ENCODE peak calls at places on chromosome 13, in ten cellular contexts. V is CD8-positive, alpha-beta T cell; Z is uterus; M is sigmoid colon; S is fibroblast of lung; L is left ventricle myocardium inferior; R is tibial nerve; P is CD4-positive, alpha-beta memory T cell; C is neural progenitor cell; H is GM06990. T is an unnamed sample.

GRCh38 chr13:33235564-33235963 is 50.0 kb downstream of the STARD13 start:
- DNase-seq in V (no peak), Z (no peak), M (no peak), S (peak; percentile 38), L (no peak), R (no peak), P (no peak), C (no peak), H (no peak), T (no peak)

GRCh38 chr13:98664924-98665637 is 87.4 kb downstream of the SLC15A1 start:
- DNase-seq in V (no peak), Z (no peak), M (no peak), S (peak; percentile 59), L (no peak), R (no peak), P (no peak), C (no peak), H (no peak), T (no peak)

GRCh38 chr13:94860981-94861407 is 148.6 kb upstream of the SOX21 start:
- DNase-seq in V (no peak), Z (no peak), M (no peak), S (peak; percentile 34), L (no peak), R (peak; percentile 22), P (peak; percentile 7), C (no peak), H (no peak), T (no peak)

GRCh38 chr13:49806126-49806536 is 13.6 kb upstream of the KPNA3 start:
- DNase-seq in V (no peak), Z (no peak), M (no peak), S (no peak), L (no peak), R (no peak), P (no peak), C (no peak), H (no peak), T (no peak)

GRCh38 chr13:45325806-45326205 is 15.2 kb downstream of the TPT1 start:
- DNase-seq in V (no peak), Z (peak; percentile 28), M (no peak), S (peak; percentile 91), L (peak; percentile 65), R (peak; percentile 31), P (no peak), C (no peak), H (no peak), T (peak; percentile 75)

GRCh38 chr13:31424130-31424729 is 224.5 kb downstream of the B3GLCT start:
- DNase-seq in V (peak; percentile 7), Z (peak; percentile 77), M (peak; percentile 84), S (peak; percentile 66), L (peak; percentile 69), R (peak; percentile 75), P (peak; percentile 32), C (peak; percentile 85), H (peak; percentile 22), T (peak; percentile 34)

GRCh38 chr13:98423417-98423816 is 153.5 kb downstream of the STK24 start:
- DNase-seq in V (no peak), Z (no peak), M (no peak), S (no peak), L (no peak), R (no peak), P (no peak), C (no peak), H (no peak), T (no peak)

GRCh38 chr13:94248454-94249233 is 230.8 kb downstream of the DCT start:
- DNase-seq in V (no peak), Z (no peak), M (no peak), S (peak; percentile 50), L (no peak), R (no peak), P (no peak), C (no peak), H (no peak), T (no peak)

GRCh38 chr13:77061362-77061761 is 34.4 kb upstream of the FBXL3 start:
- DNase-seq in V (no peak), Z (no peak), M (no peak), S (no peak), L (no peak), R (no peak), P (no peak), C (no peak), H (no peak), T (no peak)

GRCh38 chr13:77067519-77067918 is 40.6 kb upstream of the FBXL3 start:
- DNase-seq in V (no peak), Z (no peak), M (no peak), S (no peak), L (no peak), R (no peak), P (no peak), C (no peak), H (no peak), T (no peak)

GRCh38 chr13:77062097-77062496 is 35.1 kb upstream of the FBXL3 start:
- DNase-seq in V (no peak), Z (no peak), M (no peak), S (no peak), L (no peak), R (no peak), P (no peak), C (no peak), H (no peak), T (no peak)

DNA sequence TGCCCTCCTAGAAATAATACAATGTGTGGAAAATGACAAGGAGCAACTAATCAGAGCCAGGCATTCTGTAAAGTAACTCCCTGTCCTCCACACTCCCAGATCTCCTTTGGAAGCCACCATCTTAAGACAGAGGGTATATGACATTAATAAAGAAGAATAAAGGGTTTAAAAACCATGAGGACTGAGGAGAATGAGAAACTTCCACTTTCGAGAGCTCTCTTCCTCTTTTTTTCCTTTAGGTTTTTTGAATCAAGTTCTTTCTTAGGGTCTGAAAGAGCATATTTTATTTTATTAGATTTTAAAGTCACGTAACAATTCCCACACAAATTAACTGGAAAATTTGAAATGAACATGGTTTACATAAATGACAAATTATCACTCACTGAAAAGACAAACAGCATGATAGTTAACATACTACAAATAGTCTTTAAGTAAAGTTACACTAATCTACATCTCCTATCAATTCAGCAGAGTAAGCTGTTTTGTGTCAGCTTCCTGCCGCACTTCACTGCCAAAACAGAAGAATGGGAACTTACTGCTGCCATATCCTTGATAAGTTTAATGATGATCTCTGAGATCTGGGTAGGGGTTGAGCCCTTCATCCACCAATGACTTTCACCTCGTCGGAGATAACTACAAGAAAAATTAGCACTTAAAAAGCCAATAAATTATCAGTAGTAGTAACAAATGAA is 38.6 kb upstream of the FBXL3 start:
- DNase-seq in V (no peak), Z (no peak), M (no peak), S (no peak), L (no peak), R (no peak), P (no peak), C (no peak), H (no peak), T (no peak)
- H3K36me3 ChIP-seq in V (peaks cover 62% of the 10 kb centered on the region), Z (no peaks in the 10 kb centered on the region), M (peaks cover 9% of the 10 kb centered on the region), S (peaks cover 5% of the 10 kb centered on the region), L (peaks cover 95% of the 10 kb centered on the region), R (peaks cover 3% of the 10 kb centered on the region), P (peaks cover 68% of the 10 kb centered on the region), C (peaks cover 6% of the 10 kb centered on the region), H (peaks cover 7% of the 10 kb centered on the region), T (peaks cover 2% of the 10 kb centered on the region)

GRCh38 chr13:57635541-57635940 is 4.0 kb downstream of the PCDH17 start:
- DNase-seq in V (no peak), Z (no peak), M (no peak), S (peak; percentile 14), L (no peak), R (no peak), P (no peak), C (no peak), H (no peak), T (no peak)

GRCh38 chr13:57634829-57635165 is 3.3 kb downstream of the PCDH17 start:
- DNase-seq in V (no peak), Z (peak; percentile 17), M (no peak), S (no peak), L (no peak), R (no peak), P (no peak), C (peak; percentile 34), H (no peak), T (no peak)

GRCh38 chr13:57632276-57633140 is 964 bp downstream of the PCDH17 start:
- DNase-seq in V (no peak), Z (no peak), M (peak; percentile 62), S (peak; percentile 51), L (no peak), R (no peak), P (no peak), C (peak; percentile 57), H (no peak), T (no peak)

GRCh38 chr13:57633141-57633949 is 1.8 kb downstream of the PCDH17 start:
- DNase-seq in V (no peak), Z (peak; percentile 30), M (peak; percentile 74), S (peak; percentile 50), L (peak; percentile 77), R (no peak), P (no peak), C (peak; percentile 75), H (no peak), T (no peak)

GRCh38 chr13:57633950-57634828 is 2.6 kb downstream of the PCDH17 start:
- DNase-seq in V (no peak), Z (no peak), M (peak; percentile 61), S (peak; percentile 45), L (no peak), R (no peak), P (no peak), C (peak; percentile 24), H (no peak), T (no peak)
- H3K27me3 ChIP-seq in V (peaks cover 10% of the 10 kb centered on the region), Z (peaks cover 8% of the 10 kb centered on the region), M (peaks cover 61% of the 10 kb centered on the region), S (peaks cover 5% of the 10 kb centered on the region), L (peaks cover 61% of the 10 kb centered on the region), R (peaks cover 55% of the 10 kb centered on the region), P (no peaks in the 10 kb centered on the region), C (peaks cover 81% of the 10 kb centered on the region), H (no peaks in the 10 kb centered on the region), T (peaks cover 35% of the 10 kb centered on the region)

GRCh38 chr13:113317031-113317430 is 20.0 kb downstream of the LAMP1 start:
- DNase-seq in V (no peak), Z (no peak), M (no peak), S (no peak), L (no peak), R (no peak), P (no peak), C (no peak), H (no peak), T (no peak)

GRCh38 chr13:113320226-113320875 is 23.3 kb downstream of the LAMP1 start:
- DNase-seq in V (no peak), Z (no peak), M (no peak), S (no peak), L (no peak), R (no peak), P (no peak), C (no peak), H (no peak), T (no peak)

GRCh38 chr13:113318956-113319355 is 21.9 kb downstream of the LAMP1 start:
- DNase-seq in V (no peak), Z (no peak), M (peak; percentile 41), S (no peak), L (no peak), R (no peak), P (no peak), C (no peak), H (no peak), T (no peak)

GRCh38 chr13:113321546-113321945 is 24.5 kb downstream of the LAMP1 start:
- DNase-seq in V (no peak), Z (no peak), M (no peak), S (no peak), L (no peak), R (no peak), P (no peak), C (no peak), H (no peak), T (no peak)

DNA sequence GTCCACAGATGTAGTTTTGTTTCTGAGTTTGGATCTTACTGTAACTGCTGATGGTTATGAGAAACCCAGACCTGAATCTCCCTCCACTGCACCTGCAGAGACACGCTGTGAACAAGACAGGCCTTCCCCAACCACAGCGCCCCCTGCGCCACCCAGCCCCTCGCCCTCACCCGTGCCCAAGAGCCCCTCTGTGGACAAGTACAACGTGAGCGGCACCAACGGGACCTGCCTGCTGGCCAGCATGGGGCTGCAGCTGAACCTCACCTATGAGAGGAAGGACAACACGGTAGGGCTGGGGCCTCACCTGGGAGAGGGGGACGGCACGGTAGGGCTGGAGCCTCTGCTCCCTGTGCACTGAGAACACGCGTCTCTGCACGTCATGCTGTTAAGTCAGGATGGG is 22.3 kb downstream of the LAMP1 start:
- DNase-seq in V (no peak), Z (no peak), M (no peak), S (no peak), L (no peak), R (no peak), P (no peak), C (no peak), H (no peak), T (no peak)
- H3K36me3 ChIP-seq in V (peaks cover 33% of the 10 kb centered on the region), Z (no peaks in the 10 kb centered on the region), M (peaks cover 34% of the 10 kb centered on the region), S (peaks cover 19% of the 10 kb centered on the region), L (peaks cover 72% of the 10 kb centered on the region), R (peaks cover 11% of the 10 kb centered on the region), P (peaks cover 54% of the 10 kb centered on the region), C (no peaks in the 10 kb centered on the region), H (peaks cover 26% of the 10 kb centered on the region), T (peaks cover 2% of the 10 kb centered on the region)

DNA sequence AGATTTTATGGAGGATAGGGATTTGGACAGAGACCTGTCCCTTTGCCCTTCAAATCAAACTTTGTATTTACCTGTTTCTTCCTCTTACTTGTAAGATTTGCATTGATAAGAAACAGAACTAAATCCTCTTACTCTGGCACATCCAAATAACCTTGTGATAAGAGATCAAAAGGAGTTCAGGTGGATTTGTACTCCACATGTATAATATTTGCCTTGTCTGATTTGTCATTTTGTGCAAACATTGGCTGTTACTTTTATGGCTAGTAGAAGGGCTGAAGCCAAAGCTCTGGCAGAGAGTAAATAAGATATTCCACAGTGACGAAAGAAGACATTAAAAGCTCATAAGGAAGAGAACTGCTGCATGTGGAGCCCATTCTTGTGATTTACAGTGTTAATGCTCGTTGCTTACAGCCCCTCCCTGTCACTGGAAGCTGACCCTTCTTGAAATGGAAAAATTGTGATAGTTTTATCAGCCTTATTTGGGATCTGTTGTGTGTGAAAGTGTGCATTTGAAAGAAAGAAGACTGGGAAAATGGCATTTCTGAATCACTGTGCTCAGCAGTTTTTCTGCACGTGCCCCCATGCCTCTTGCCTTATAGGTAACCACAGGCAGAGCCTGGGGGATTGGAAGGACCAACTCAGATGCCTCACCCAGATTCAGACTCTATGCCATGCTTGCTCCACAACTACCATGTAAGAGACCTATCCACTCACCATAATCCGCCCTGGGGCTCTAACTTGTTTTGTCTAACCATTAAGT is 68.2 kb downstream of the OXGR1 start:
- DNase-seq in V (no peak), Z (no peak), M (no peak), S (no peak), L (no peak), R (no peak), P (no peak), C (no peak), H (no peak), T (no peak)
- H3K27me3 ChIP-seq in V (no peaks in the 10 kb centered on the region), Z (no peaks in the 10 kb centered on the region), M (no peaks in the 10 kb centered on the region), S (no peaks in the 10 kb centered on the region), L (no peaks in the 10 kb centered on the region), R (no peaks in the 10 kb centered on the region), P (no peaks in the 10 kb centered on the region), C (no peaks in the 10 kb centered on the region), H (no peaks in the 10 kb centered on the region), T (no peaks in the 10 kb centered on the region)